ENCODE peak calls at places on chromosomes 3 and 15, in nine cellular contexts. W is AG04449, K is progenitor cell of endocrine pancreas, I is astrocyte of the spinal cord, O is Calu3, Z is AG09319, Q is lower lobe of right lung, S is GM20000, G is foreskin fibroblast. E is an unnamed sample.

GRCh38 chr3:138850151-138850550 is 15.4 kb upstream of the PIK3CB start:
- DNase-seq in W (no peak), K (no peak), I (peak; percentile 32), O (no peak), Z (no peak), Q (no peak), S (no peak), G (peak; percentile 50), E (peak; percentile 63)

GRCh38 chr3:38655708-38656300 is 6.3 kb upstream of the SCN5A start:
- DNase-seq in W (no peak), K (no peak), I (peak; percentile 50), O (peak; percentile 17), Z (no peak), Q (no peak), S (no peak), G (peak; percentile 57), E (peak; percentile 74)

GRCh38 chr3:75015280-75015679 is 400.8 kb upstream of the CNTN3 start:
- DNase-seq in W (no peak), K (no peak), I (no peak), O (no peak), Z (no peak), Q (no peak), S (no peak), G (no peak), E (no peak)

GRCh38 chr15:45795487-45796069 is 160.7 kb downstream of the SQOR start:
- DNase-seq in W (no peak), K (peak; percentile 29), I (peak; percentile 10), O (peak; percentile 59), Z (no peak), Q (no peak), S (peak; percentile 22), G (peak; percentile 48), E (peak; percentile 35)

GRCh38 chr3:153313307-153313945 is 151.4 kb downstream of the RAP2B start:
- DNase-seq in W (no peak), K (no peak), I (peak; percentile 34), O (no peak), Z (no peak), Q (no peak), S (no peak), G (peak; percentile 47), E (peak; percentile 56)

GRCh38 chr3:12440927-12441326 is 43.4 kb upstream of the TSEN2 start:
- DNase-seq in W (no peak), K (no peak), I (peak; percentile 86), O (no peak), Z (peak; percentile 61), Q (no peak), S (no peak), G (peak; percentile 88), E (peak; percentile 59)

GRCh38 chr15:69823223-69823907 is 274.4 kb downstream of the TLE3 start:
- DNase-seq in W (no peak), K (no peak), I (peak; percentile 20), O (peak; percentile 14), Z (no peak), Q (no peak), S (peak; percentile 30), G (no peak), E (peak; percentile 39)

GRCh38 chr3:100737334-100737733 is 28.0 kb downstream of the TFG start:
- DNase-seq in W (no peak), K (no peak), I (peak; percentile 34), O (peak; percentile 8), Z (no peak), Q (no peak), S (no peak), G (peak; percentile 49), E (peak; percentile 48)

GRCh38 chr15:100759698-100760356 is 119.8 kb upstream of the ALDH1A3 start:
- DNase-seq in W (no peak), K (no peak), I (peak; percentile 36), O (no peak), Z (no peak), Q (no peak), S (no peak), G (peak; percentile 80), E (peak; percentile 60)

GRCh38 chr15:61633951-61634350 is 404.8 kb upstream of the RORA start:
- DNase-seq in W (no peak), K (no peak), I (no peak), O (no peak), Z (no peak), Q (no peak), S (no peak), G (no peak), E (no peak)

GRCh38 chr3:72274511-72275295 is 489.8 kb upstream of the PROK2 start:
- DNase-seq in W (peak; percentile 51), K (no peak), I (peak; percentile 80), O (no peak), Z (peak; percentile 45), Q (peak; percentile 55), S (peak; percentile 39), G (peak; percentile 87), E (peak; percentile 88)

GRCh38 chr3:54047568-54047967 is 74.8 kb upstream of the CACNA2D3 start:
- DNase-seq in W (no peak), K (no peak), I (no peak), O (no peak), Z (no peak), Q (no peak), S (no peak), G (no peak), E (no peak)

GRCh38 chr3:141050913-141051632 is at the start of gene SPSB4:
- DNase-seq in W (no peak), K (peak; percentile 80), I (peak; percentile 45), O (peak; percentile 77), Z (no peak), Q (peak; percentile 55), S (no peak), G (peak; percentile 59), E (peak; percentile 31)
- TF ChIP-seq CTCF in W (no peak), K (peak; percentile 61), I (peak; percentile 2), O (peak; percentile 69), Z (no peak), Q (peak; percentile 24), S (no peak), G (no peak), E (no peak)

DNA sequence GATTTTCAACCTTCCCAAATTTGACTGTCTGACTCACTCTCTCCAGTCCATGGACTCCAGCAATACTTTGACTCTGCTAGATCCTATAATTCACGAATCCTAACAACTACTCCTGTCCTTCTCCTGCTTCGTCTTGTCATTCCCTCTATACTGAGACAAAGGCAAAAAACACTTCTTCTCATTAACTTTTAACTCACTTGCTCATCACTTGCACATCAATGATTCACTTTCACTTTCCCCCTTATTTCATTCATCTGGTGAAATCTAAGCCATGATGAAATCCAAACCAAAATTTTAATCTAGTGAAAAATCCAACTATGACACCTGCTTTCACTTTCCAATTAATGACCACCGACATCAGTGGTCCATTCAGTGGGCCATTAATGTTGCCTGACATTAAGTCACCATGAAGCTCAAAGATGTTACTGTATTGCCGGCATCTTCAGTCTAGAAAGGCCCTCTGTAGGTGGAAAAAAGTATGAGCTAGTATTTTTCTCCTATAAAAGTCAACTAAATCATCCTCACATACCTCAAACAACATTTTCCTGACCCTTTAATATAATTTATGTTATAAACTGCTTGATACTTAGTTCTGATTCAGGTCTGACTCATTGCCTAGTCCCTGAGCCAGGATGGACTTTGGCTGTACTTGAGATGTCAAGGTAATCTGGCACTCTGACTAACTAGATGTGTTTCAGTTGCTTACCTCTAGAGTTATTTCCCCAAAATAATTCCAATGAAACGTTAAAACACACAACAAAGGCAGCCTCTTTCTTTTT is 158.6 kb downstream of the CNTN6 start:
- DNase-seq in W (no peak), K (no peak), I (peak; percentile 32), O (no peak), Z (no peak), Q (no peak), S (no peak), G (peak; percentile 16), E (peak; percentile 4)
- TF ChIP-seq CTCF in W (peak; percentile 7), K (no peak), I (peak; percentile 4), O (no peak), Z (no peak), Q (no peak), S (no peak), G (peak; percentile 7), E (no peak)

GRCh38 chr15:50206020-50206419 is 24.0 kb downstream of the SLC27A2 start:
- DNase-seq in W (no peak), K (no peak), I (no peak), O (no peak), Z (no peak), Q (no peak), S (no peak), G (no peak), E (no peak)

GRCh38 chr15:50209804-50210203 is 27.8 kb downstream of the SLC27A2 start:
- DNase-seq in W (no peak), K (no peak), I (no peak), O (no peak), Z (no peak), Q (no peak), S (no peak), G (no peak), E (no peak)

GRCh38 chr15:50210462-50211264 is 28.7 kb downstream of the SLC27A2 start:
- DNase-seq in W (no peak), K (no peak), I (no peak), O (peak; percentile 24), Z (no peak), Q (no peak), S (no peak), G (no peak), E (no peak)
- TF ChIP-seq CTCF in W (no peak), K (no peak), I (no peak), O (no peak), Z (no peak), Q (no peak), S (no peak), G (no peak), E (no peak)

GRCh38 chr3:136885357-136886213 is 23.6 kb downstream of the NCK1 start:
- DNase-seq in W (no peak), K (no peak), I (no peak), O (no peak), Z (no peak), Q (no peak), S (peak; percentile 38), G (no peak), E (no peak)
- TF ChIP-seq CTCF in W (no peak), K (no peak), I (no peak), O (no peak), Z (no peak), Q (no peak), S (no peak), G (no peak), E (no peak)

DNA sequence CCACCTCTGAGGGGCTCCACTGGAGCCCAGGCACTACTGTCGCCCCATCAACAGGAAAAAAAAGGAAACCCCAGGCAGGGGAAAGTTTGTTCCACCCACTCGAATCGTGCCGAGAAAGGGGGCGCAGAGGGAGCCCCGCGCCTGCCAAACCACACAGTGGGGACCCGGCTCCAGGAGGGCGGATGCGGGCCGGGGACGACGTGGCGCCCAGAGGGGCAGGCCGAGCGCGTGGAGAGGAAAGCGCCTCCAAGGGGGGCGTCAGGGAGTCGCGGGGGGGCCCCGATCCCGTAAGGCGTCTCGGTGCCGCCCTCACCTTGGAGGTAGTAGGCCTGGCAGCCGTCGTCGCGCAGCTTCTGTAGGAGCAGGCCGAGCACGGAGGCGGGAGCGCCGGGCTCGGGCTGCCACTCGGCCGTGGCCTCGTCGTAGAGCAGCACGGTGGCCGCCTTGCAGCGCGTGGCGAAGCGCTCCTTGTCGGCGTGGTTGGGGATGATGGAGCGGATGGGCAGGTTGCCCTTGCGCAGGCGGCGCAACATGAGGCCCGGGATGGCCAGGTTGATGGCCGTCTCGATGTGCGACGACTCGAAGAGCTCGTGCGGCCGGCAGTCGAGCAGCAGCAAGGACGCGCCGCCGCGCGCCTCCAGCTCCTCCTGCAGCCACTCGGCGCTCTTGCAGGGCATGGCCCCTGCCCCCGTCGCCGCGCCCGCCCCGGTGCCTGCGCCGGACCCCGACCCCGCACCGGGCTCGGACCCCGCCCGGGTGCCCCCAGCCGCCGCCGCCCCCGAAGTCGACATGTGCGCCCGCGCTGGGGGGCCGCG is 627 bp downstream of the DUSP7 start:
- DNase-seq in W (no peak), K (peak; percentile 34), I (peak; percentile 42), O (peak; percentile 55), Z (no peak), Q (peak; percentile 74), S (peak; percentile 75), G (peak; percentile 82), E (peak; percentile 57)
- TF ChIP-seq CTCF in W (peak; percentile 33), K (peak; percentile 25), I (peak; percentile 28), O (no peak), Z (peak; percentile 12), Q (no peak), S (peak; percentile 17), G (no peak), E (peak; percentile 18)